ENCODE peak calls at places on chromosomes 5 and 9, in six cellular contexts. One of them, this sample, is unnamed.

GRCh38 chr5:140287776-140288521 is 15.0 kb downstream of the PFDN1 start:
- DNase-seq in stimulated activated CD8-positive, alpha-beta memory T cell treated with anti-CD3 and anti-CD28 coated beads, Interleukin-15, amount 100 ng/mL, for 48 hours: no peak
- DNase-seq in CD8-positive, alpha-beta T cell: no peak
- DNase-seq in T-cell: no peak
- DNase-seq in fibroblast of pulmonary artery: no peak
- DNase-seq in cardiac muscle cell: no peak
- DNase-seq in this sample: no peak

GRCh38 chr5:65762234-65762633 is 40.2 kb downstream of the NLN start:
- DNase-seq in stimulated activated CD8-positive, alpha-beta memory T cell treated with anti-CD3 and anti-CD28 coated beads, Interleukin-15, amount 100 ng/mL, for 48 hours: no peak
- DNase-seq in CD8-positive, alpha-beta T cell: no peak
- DNase-seq in T-cell: no peak
- DNase-seq in fibroblast of pulmonary artery: no peak
- DNase-seq in cardiac muscle cell: no peak
- DNase-seq in this sample: no peak

GRCh38 chr5:134148986-134149539 is 27.7 kb downstream of the SKP1 start:
- DNase-seq in stimulated activated CD8-positive, alpha-beta memory T cell treated with anti-CD3 and anti-CD28 coated beads, Interleukin-15, amount 100 ng/mL, for 48 hours: no peak
- DNase-seq in CD8-positive, alpha-beta T cell: no peak
- DNase-seq in T-cell: no peak
- DNase-seq in fibroblast of pulmonary artery: no peak
- DNase-seq in cardiac muscle cell: no peak
- DNase-seq in this sample: no peak

GRCh38 chr9:95171596-95171995 is 145.9 kb downstream of the FANCC start:
- DNase-seq in stimulated activated CD8-positive, alpha-beta memory T cell treated with anti-CD3 and anti-CD28 coated beads, Interleukin-15, amount 100 ng/mL, for 48 hours: no peak
- DNase-seq in CD8-positive, alpha-beta T cell: no peak
- DNase-seq in T-cell: no peak
- DNase-seq in fibroblast of pulmonary artery: no peak
- DNase-seq in cardiac muscle cell: no peak
- DNase-seq in this sample: no peak

GRCh38 chr5:25688156-25688555 is 1043.4 kb upstream of the CDH10 start:
- DNase-seq in stimulated activated CD8-positive, alpha-beta memory T cell treated with anti-CD3 and anti-CD28 coated beads, Interleukin-15, amount 100 ng/mL, for 48 hours: no peak
- DNase-seq in CD8-positive, alpha-beta T cell: no peak
- DNase-seq in T-cell: no peak
- DNase-seq in fibroblast of pulmonary artery: no peak
- DNase-seq in cardiac muscle cell: no peak
- DNase-seq in this sample: no peak

GRCh38 chr5:158373623-158374375 is 514.9 kb upstream of the CLINT1 start:
- DNase-seq in stimulated activated CD8-positive, alpha-beta memory T cell treated with anti-CD3 and anti-CD28 coated beads, Interleukin-15, amount 100 ng/mL, for 48 hours: no peak
- DNase-seq in CD8-positive, alpha-beta T cell: no peak
- DNase-seq in T-cell: no peak
- DNase-seq in fibroblast of pulmonary artery: no peak
- DNase-seq in cardiac muscle cell: no peak
- DNase-seq in this sample: no peak

GRCh38 chr5:80864706-80865435 is 95.3 kb upstream of the RASGRF2 start:
- DNase-seq in stimulated activated CD8-positive, alpha-beta memory T cell treated with anti-CD3 and anti-CD28 coated beads, Interleukin-15, amount 100 ng/mL, for 48 hours: no peak
- DNase-seq in CD8-positive, alpha-beta T cell: no peak
- DNase-seq in T-cell: no peak
- DNase-seq in fibroblast of pulmonary artery: no peak
- DNase-seq in cardiac muscle cell: no peak
- DNase-seq in this sample: no peak

GRCh38 chr9:81759680-81760215 is 70.4 kb upstream of the TLE1 start:
- DNase-seq in stimulated activated CD8-positive, alpha-beta memory T cell treated with anti-CD3 and anti-CD28 coated beads, Interleukin-15, amount 100 ng/mL, for 48 hours: no peak
- DNase-seq in CD8-positive, alpha-beta T cell: no peak
- DNase-seq in T-cell: no peak
- DNase-seq in fibroblast of pulmonary artery: peak; percentile 96
- DNase-seq in cardiac muscle cell: no peak
- DNase-seq in this sample: no peak

GRCh38 chr9:116646661-116647514 is 40.2 kb upstream of the TRIM32 start:
- DNase-seq in stimulated activated CD8-positive, alpha-beta memory T cell treated with anti-CD3 and anti-CD28 coated beads, Interleukin-15, amount 100 ng/mL, for 48 hours: no peak
- DNase-seq in CD8-positive, alpha-beta T cell: no peak
- DNase-seq in T-cell: no peak
- DNase-seq in fibroblast of pulmonary artery: peak; percentile 78
- DNase-seq in cardiac muscle cell: peak; percentile 45
- DNase-seq in this sample: no peak

GRCh38 chr5:58317009-58317408 is 142.9 kb downstream of the PLK2 start:
- DNase-seq in stimulated activated CD8-positive, alpha-beta memory T cell treated with anti-CD3 and anti-CD28 coated beads, Interleukin-15, amount 100 ng/mL, for 48 hours: no peak
- DNase-seq in CD8-positive, alpha-beta T cell: no peak
- DNase-seq in T-cell: no peak
- DNase-seq in fibroblast of pulmonary artery: peak; percentile 58
- DNase-seq in cardiac muscle cell: no peak
- DNase-seq in this sample: no peak

GRCh38 chr9:92759990-92760893 is 4.4 kb downstream of the BICD2 start:
- DNase-seq in stimulated activated CD8-positive, alpha-beta memory T cell treated with anti-CD3 and anti-CD28 coated beads, Interleukin-15, amount 100 ng/mL, for 48 hours: no peak
- DNase-seq in CD8-positive, alpha-beta T cell: no peak
- DNase-seq in T-cell: no peak
- DNase-seq in fibroblast of pulmonary artery: no peak
- DNase-seq in cardiac muscle cell: no peak
- DNase-seq in this sample: no peak

GRCh38 chr9:69385474-69386091 is 60.6 kb downstream of the ENTREP1 start:
- DNase-seq in stimulated activated CD8-positive, alpha-beta memory T cell treated with anti-CD3 and anti-CD28 coated beads, Interleukin-15, amount 100 ng/mL, for 48 hours: no peak
- DNase-seq in CD8-positive, alpha-beta T cell: no peak
- DNase-seq in T-cell: no peak
- DNase-seq in fibroblast of pulmonary artery: no peak
- DNase-seq in cardiac muscle cell: no peak
- DNase-seq in this sample: no peak

GRCh38 chr9:88460583-88461332 is 72.5 kb downstream of the SPIN1 start:
- DNase-seq in stimulated activated CD8-positive, alpha-beta memory T cell treated with anti-CD3 and anti-CD28 coated beads, Interleukin-15, amount 100 ng/mL, for 48 hours: no peak
- DNase-seq in CD8-positive, alpha-beta T cell: no peak
- DNase-seq in T-cell: no peak
- DNase-seq in fibroblast of pulmonary artery: no peak
- DNase-seq in cardiac muscle cell: no peak
- DNase-seq in this sample: no peak

GRCh38 chr9:86722706-86723075 is 224.6 kb downstream of the GAS1 start:
- DNase-seq in stimulated activated CD8-positive, alpha-beta memory T cell treated with anti-CD3 and anti-CD28 coated beads, Interleukin-15, amount 100 ng/mL, for 48 hours: no peak
- DNase-seq in CD8-positive, alpha-beta T cell: no peak
- DNase-seq in T-cell: no peak
- DNase-seq in fibroblast of pulmonary artery: no peak
- DNase-seq in cardiac muscle cell: no peak
- DNase-seq in this sample: no peak

GRCh38 chr5:138240690-138241385 is 27.7 kb upstream of the CDC23 start:
- DNase-seq in stimulated activated CD8-positive, alpha-beta memory T cell treated with anti-CD3 and anti-CD28 coated beads, Interleukin-15, amount 100 ng/mL, for 48 hours: no peak
- DNase-seq in CD8-positive, alpha-beta T cell: no peak
- DNase-seq in T-cell: no peak
- DNase-seq in fibroblast of pulmonary artery: no peak
- DNase-seq in cardiac muscle cell: no peak
- DNase-seq in this sample: no peak

GRCh38 chr9:93083592-93084470 is 12.2 kb upstream of the CARD19 start:
- DNase-seq in stimulated activated CD8-positive, alpha-beta memory T cell treated with anti-CD3 and anti-CD28 coated beads, Interleukin-15, amount 100 ng/mL, for 48 hours: peak; percentile 42
- DNase-seq in CD8-positive, alpha-beta T cell: no peak
- DNase-seq in T-cell: no peak
- DNase-seq in fibroblast of pulmonary artery: no peak
- DNase-seq in cardiac muscle cell: no peak
- DNase-seq in this sample: no peak

GRCh38 chr5:179974281-179974945 is 66.7 kb upstream of the TBC1D9B start:
- DNase-seq in stimulated activated CD8-positive, alpha-beta memory T cell treated with anti-CD3 and anti-CD28 coated beads, Interleukin-15, amount 100 ng/mL, for 48 hours: no peak
- DNase-seq in CD8-positive, alpha-beta T cell: no peak
- DNase-seq in T-cell: no peak
- DNase-seq in fibroblast of pulmonary artery: no peak
- DNase-seq in cardiac muscle cell: no peak
- DNase-seq in this sample: no peak

GRCh38 chr5:159082491-159082890 is 17.2 kb downstream of the EBF1 start:
- DNase-seq in stimulated activated CD8-positive, alpha-beta memory T cell treated with anti-CD3 and anti-CD28 coated beads, Interleukin-15, amount 100 ng/mL, for 48 hours: no peak
- DNase-seq in CD8-positive, alpha-beta T cell: no peak
- DNase-seq in T-cell: no peak
- DNase-seq in fibroblast of pulmonary artery: no peak
- DNase-seq in cardiac muscle cell: no peak
- DNase-seq in this sample: no peak

GRCh38 chr9:137753192-137753765 is 124.3 kb upstream of the CACNA1B start:
- DNase-seq in stimulated activated CD8-positive, alpha-beta memory T cell treated with anti-CD3 and anti-CD28 coated beads, Interleukin-15, amount 100 ng/mL, for 48 hours: no peak
- DNase-seq in CD8-positive, alpha-beta T cell: no peak
- DNase-seq in T-cell: no peak
- DNase-seq in fibroblast of pulmonary artery: no peak
- DNase-seq in cardiac muscle cell: no peak
- DNase-seq in this sample: no peak

GRCh38 chr5:116360008-116360853 is 214.4 kb downstream of the SEMA6A start:
- DNase-seq in stimulated activated CD8-positive, alpha-beta memory T cell treated with anti-CD3 and anti-CD28 coated beads, Interleukin-15, amount 100 ng/mL, for 48 hours: no peak
- DNase-seq in CD8-positive, alpha-beta T cell: no peak
- DNase-seq in T-cell: no peak
- DNase-seq in fibroblast of pulmonary artery: no peak
- DNase-seq in cardiac muscle cell: peak; percentile 64
- DNase-seq in this sample: no peak

GRCh38 chr5:17269201-17269600 is 51.8 kb downstream of the BASP1 start:
- DNase-seq in stimulated activated CD8-positive, alpha-beta memory T cell treated with anti-CD3 and anti-CD28 coated beads, Interleukin-15, amount 100 ng/mL, for 48 hours: no peak
- DNase-seq in CD8-positive, alpha-beta T cell: no peak
- DNase-seq in T-cell: no peak
- DNase-seq in fibroblast of pulmonary artery: no peak
- DNase-seq in cardiac muscle cell: no peak
- DNase-seq in this sample: no peak

GRCh38 chr5:133147815-133148634 is 96.2 kb downstream of the HSPA4 start:
- DNase-seq in stimulated activated CD8-positive, alpha-beta memory T cell treated with anti-CD3 and anti-CD28 coated beads, Interleukin-15, amount 100 ng/mL, for 48 hours: no peak
- DNase-seq in CD8-positive, alpha-beta T cell: no peak
- DNase-seq in T-cell: no peak
- DNase-seq in fibroblast of pulmonary artery: peak; percentile 3
- DNase-seq in cardiac muscle cell: no peak
- DNase-seq in this sample: no peak

GRCh38 chr9:81266674-81267073 is 422.7 kb downstream of the TLE1 start:
- DNase-seq in stimulated activated CD8-positive, alpha-beta memory T cell treated with anti-CD3 and anti-CD28 coated beads, Interleukin-15, amount 100 ng/mL, for 48 hours: no peak
- DNase-seq in CD8-positive, alpha-beta T cell: no peak
- DNase-seq in T-cell: no peak
- DNase-seq in fibroblast of pulmonary artery: peak; percentile 17
- DNase-seq in cardiac muscle cell: no peak
- DNase-seq in this sample: no peak